ENCODE peak calls at places on chromosomes 7 and 10, in seven cellular contexts. J is H1, I is SK-N-SH, Y is HepG2, A is HCT116, E is K562, Q is GM12878. S is an unnamed sample.

GRCh38 chr7:3673524-3673923 is 372.5 kb downstream of the SDK1 start:
- DNase-seq in Y (peak), J (peak), A (no peak), E (peak), Q (no peak), I (peak), S (no peak)

GRCh38 chr7:20393021-20394015 is 62.6 kb downstream of the ITGB8 start:
- DNase-seq in E (no peak), A (no peak), Q (peak), I (no peak), Y (no peak), J (no peak), S (no peak)

GRCh38 chr10:1084011-1084950 is 28.1 kb downstream of the WDR37 start:
- DNase-seq in E (no peak), Q (no peak), J (no peak), A (no peak), Y (no peak), I (no peak), S (no peak)

GRCh38 chr7:143884978-143885559 is 16.9 kb downstream of the TCAF1 start:
- DNase-seq in I (peak), E (peak), Q (no peak), Y (no peak), J (peak), A (no peak), S (no peak)

GRCh38 chr7:39880556-39880955 is 69.5 kb upstream of the CDK13 start:
- DNase-seq in E (no peak), Q (no peak), A (no peak), Y (no peak), J (no peak), I (no peak), S (no peak)

GRCh38 chr7:129202058-129202777 is 13.8 kb downstream of the SMO start:
- DNase-seq in E (no peak), J (no peak), Q (no peak), Y (no peak), I (no peak), A (no peak), S (no peak)

GRCh38 chr7:79286181-79286580 is 167.3 kb downstream of the MAGI2 start:
- DNase-seq in I (no peak), E (no peak), Y (no peak), J (no peak), Q (no peak), A (no peak), S (no peak)

GRCh38 chr7:39530996-39531395 is 35.2 kb upstream of the YAE1 start:
- DNase-seq in A (no peak), I (no peak), Y (no peak), E (no peak), Q (no peak), J (no peak), S (no peak)

GRCh38 chr10:30349967-30350735 is 1.1 kb upstream of the MTPAP start:
- DNase-seq in A (no peak), Y (no peak), Q (no peak), E (no peak), J (no peak), I (no peak), S (no peak)

GRCh38 chr10:82866424-82867020 is 991.5 kb downstream of the NRG3 start:
- DNase-seq in E (no peak), I (no peak), Q (no peak), J (no peak), Y (no peak), A (no peak), S (no peak)

GRCh38 chr7:155257482-155258232 is 40.0 kb upstream of the INSIG1 start:
- DNase-seq in J (no peak), E (no peak), Y (no peak), Q (no peak), I (peak), A (no peak), S (no peak)

GRCh38 chr7:31075006-31075405 is 22.9 kb downstream of the ADCYAP1R1 start:
- DNase-seq in A (no peak), I (no peak), Y (no peak), Q (no peak), E (no peak), J (no peak), S (no peak)

GRCh38 chr10:117609095-117609821 is 66.7 kb downstream of the EMX2 start:
- DNase-seq in A (no peak), Q (no peak), J (no peak), E (no peak), I (no peak), Y (peak), S (peak)

GRCh38 chr7:43117025-43117424 is 4.6 kb downstream of the HECW1 start:
- DNase-seq in I (no peak), Y (no peak), Q (no peak), J (no peak), A (no peak), E (no peak), S (no peak)

GRCh38 chr10:9986786-9987185 is 1030.9 kb upstream of the CELF2 start:
- DNase-seq in Y (no peak), A (no peak), I (no peak), E (no peak), Q (no peak), J (no peak), S (no peak)

GRCh38 chr10:129342385-129342784 is 124.7 kb upstream of the MGMT start:
- DNase-seq in E (no peak), Q (no peak), A (no peak), Y (no peak), I (no peak), J (no peak), S (no peak)

GRCh38 chr10:100009283-100009792 is 409 bp downstream of the DNMBP start:
- DNase-seq in Y (peak), Q (no peak), I (no peak), A (no peak), J (no peak), E (no peak), S (no peak)

GRCh38 chr10:79270471-79271246 is 76.6 kb upstream of the PPIF start:
- DNase-seq in A (no peak), E (peak), Y (no peak), I (peak), J (no peak), Q (no peak), S (no peak)

GRCh38 chr10:17171131-17171530 is 30.3 kb downstream of the TRDMT1 start:
- DNase-seq in I (no peak), E (no peak), J (no peak), Q (no peak), A (no peak), Y (no peak), S (no peak)

GRCh38 chr10:122499491-122499941 is 38.2 kb downstream of the HTRA1 start:
- DNase-seq in Y (no peak), J (no peak), I (no peak), E (no peak), Q (no peak), A (no peak), S (no peak)

GRCh38 chr10:126798649-126799048 is 106.6 kb upstream of the DOCK1 start:
- DNase-seq in I (no peak), E (no peak), J (no peak), Q (no peak), Y (no peak), A (no peak), S (no peak)

GRCh38 chr7:81447351-81447952 is 322.4 kb downstream of the HGF start:
- DNase-seq in J (no peak), Q (no peak), A (peak), E (no peak), I (peak), Y (peak), S (peak)

GRCh38 chr7:151897201-151897711 is 20.3 kb upstream of the PRKAG2 start:
- DNase-seq in E (no peak), J (peak), Y (no peak), I (no peak), A (no peak), Q (no peak), S (no peak)

GRCh38 chr7:52080493-52080892 is 763.9 kb upstream of the COBL start:
- DNase-seq in E (no peak), I (no peak), Y (no peak), J (no peak), A (no peak), Q (no peak), S (no peak)

GRCh38 chr10:84077728-84078127 is 61.6 kb upstream of the GHITM start:
- DNase-seq in I (no peak), Y (no peak), J (no peak), Q (no peak), E (no peak), A (no peak), S (no peak)

GRCh38 chr7:47693161-47693740 is 111.3 kb upstream of the TNS3 start:
- DNase-seq in I (no peak), J (no peak), Q (no peak), Y (no peak), E (no peak), A (no peak), S (no peak)

GRCh38 chr10:34407227-34407626 is 407.9 kb downstream of the PARD3 start:
- DNase-seq in Y (no peak), I (peak), J (no peak), E (no peak), A (no peak), Q (no peak), S (no peak)
- TF ChIP-seq SIN3A in Y (no peak), I (no peak), J (no peak), E (no peak), A (no peak), Q (no peak), S (no peak)

DNA sequence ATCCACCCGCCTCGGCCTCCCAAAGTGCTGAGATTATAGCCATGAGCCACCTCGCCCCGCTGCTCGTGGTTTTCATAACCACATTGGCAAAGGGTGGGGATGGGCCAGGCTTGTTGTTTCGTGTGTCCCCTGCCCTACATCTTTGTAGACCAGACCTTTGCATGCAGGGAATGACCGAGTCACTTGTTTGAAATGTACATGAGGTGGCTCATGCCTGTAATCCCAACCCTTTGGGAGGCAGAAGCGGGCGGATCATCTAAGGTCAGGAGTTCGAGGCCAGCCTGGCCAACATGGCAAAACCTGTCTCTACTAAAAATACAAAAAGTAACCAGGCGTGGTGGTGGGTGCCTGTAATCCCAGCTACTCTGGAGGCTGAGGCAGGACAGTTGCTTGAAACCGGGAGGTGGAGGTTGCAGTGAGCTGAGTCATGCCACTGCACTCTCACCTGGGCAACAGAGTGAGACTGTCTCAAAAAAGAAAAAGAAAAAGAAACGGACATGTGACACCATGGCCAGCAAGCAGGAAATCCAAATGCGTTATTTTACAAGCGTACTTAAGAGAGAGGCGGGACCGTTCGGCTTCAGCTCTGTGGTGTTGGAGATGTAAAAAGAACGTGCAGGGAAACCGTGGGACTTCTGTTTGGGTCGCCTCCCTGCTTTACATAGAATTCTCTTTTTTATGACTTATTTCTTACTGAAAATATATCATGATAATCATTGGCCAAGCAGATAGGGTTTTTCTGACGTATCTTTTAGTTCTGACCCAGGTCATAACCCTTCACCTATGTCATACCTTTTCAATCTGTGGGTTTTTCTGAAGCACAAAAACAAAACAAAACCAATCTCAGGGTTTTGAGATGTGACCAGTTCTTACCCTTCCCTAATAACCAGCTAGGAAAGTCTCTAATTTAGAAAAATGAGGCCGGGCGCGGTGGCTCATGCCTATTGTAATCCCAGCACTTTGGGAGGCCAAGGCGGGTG is 45.1 kb downstream of the WIPI2 start:
- DNase-seq in Y (no peak), A (no peak), I (no peak), Q (peak), J (no peak), E (no peak), S (no peak)
- TF ChIP-seq SIN3A in Y (no peak), A (no peak), I (no peak), Q (no peak), J (no peak), E (no peak), S (no peak)

GRCh38 chr10:24483701-24484100 is 240.0 kb downstream of the ARHGAP21 start:
- DNase-seq in A (peak), J (no peak), E (no peak), Y (no peak), I (no peak), Q (no peak), S (no peak)
- TF ChIP-seq SIN3A in A (no peak), J (no peak), E (no peak), Y (no peak), I (no peak), Q (no peak), S (no peak)

DNA sequence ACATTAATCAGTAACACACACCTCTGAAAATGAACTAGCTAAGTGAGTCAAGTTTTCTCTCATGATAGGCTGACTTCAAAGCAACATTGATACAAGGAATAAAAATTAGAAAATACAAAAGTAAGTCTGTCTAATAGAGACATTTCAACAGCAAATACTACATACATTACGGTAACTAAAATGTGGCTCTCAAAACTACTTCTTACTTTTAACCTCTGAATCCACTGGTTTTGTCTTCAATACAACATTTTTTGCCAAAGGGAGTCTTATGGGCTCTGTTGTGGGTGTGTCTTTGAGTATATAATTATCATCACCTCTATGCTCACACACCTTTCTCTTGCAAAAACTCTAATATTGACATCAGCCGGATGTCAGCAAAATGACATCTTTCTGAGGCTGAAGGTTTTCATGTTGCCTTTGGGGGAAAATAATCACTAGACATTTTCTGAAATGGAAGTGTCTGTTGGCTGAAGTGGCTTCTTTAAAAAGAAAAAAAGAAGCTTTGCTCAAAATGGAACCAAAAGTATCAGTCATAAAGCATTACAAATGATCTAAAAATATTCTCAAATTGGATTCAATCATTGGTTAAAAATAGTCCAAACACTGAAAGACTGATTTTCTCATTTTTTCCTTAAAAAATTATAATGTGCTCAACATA is 41.8 kb upstream of the FAM133B start:
- DNase-seq in J (no peak), Y (no peak), E (no peak), A (no peak), I (no peak), Q (no peak), S (no peak)
- TF ChIP-seq SIN3A in J (no peak), Y (no peak), E (no peak), A (no peak), I (no peak), Q (no peak), S (no peak)

GRCh38 chr10:13949844-13950542 is 363.2 kb downstream of the PRPF18 start:
- DNase-seq in E (no peak), Y (no peak), A (no peak), I (no peak), J (no peak), Q (no peak), S (peak)

GRCh38 chr10:13943735-13944398 is 357.1 kb downstream of the PRPF18 start:
- DNase-seq in E (no peak), Y (no peak), J (peak), I (no peak), Q (no peak), A (no peak), S (no peak)

GRCh38 chr10:13945760-13946460 is 359.1 kb downstream of the PRPF18 start:
- DNase-seq in I (no peak), A (no peak), Y (no peak), E (no peak), J (no peak), Q (no peak), S (no peak)

GRCh38 chr10:13942030-13942429 is 355.3 kb downstream of the PRPF18 start:
- DNase-seq in E (no peak), A (no peak), Q (peak), Y (no peak), I (no peak), J (no peak), S (no peak)

GRCh38 chr10:13944901-13945300 is 358.1 kb downstream of the PRPF18 start:
- DNase-seq in I (no peak), J (no peak), E (no peak), Q (no peak), A (no peak), Y (no peak), S (no peak)
- TF ChIP-seq SIN3A in I (no peak), J (no peak), E (no peak), Q (no peak), A (no peak), Y (no peak), S (no peak)

DNA sequence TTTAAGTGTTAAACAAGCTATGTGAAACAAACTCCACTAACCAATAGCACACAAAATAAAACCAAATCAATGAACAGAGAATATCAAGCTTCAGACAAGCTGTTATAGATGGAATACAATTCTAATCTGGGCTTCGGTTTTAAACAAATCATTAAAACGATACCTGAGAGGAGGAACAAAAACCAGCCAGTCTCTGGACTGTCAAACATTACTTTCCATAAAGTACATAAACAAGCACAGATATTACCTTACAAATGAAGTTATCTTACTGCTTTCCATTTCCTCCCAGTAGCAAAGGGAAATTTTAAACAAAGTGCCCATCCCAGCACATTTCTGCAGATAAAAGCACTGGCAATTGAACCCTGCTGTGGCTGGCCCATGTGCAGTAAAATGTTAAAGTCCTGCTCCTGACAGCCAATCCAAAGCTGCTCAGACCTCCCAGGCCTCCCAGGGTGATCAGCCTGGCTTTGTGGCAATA is 128.0 kb downstream of the NRCAM start:
- DNase-seq in J (no peak), A (no peak), Q (peak), Y (no peak), E (no peak), I (no peak), S (no peak)
- TF ChIP-seq SIN3A in J (no peak), A (no peak), Q (no peak), Y (no peak), E (no peak), I (no peak), S (no peak)

DNA sequence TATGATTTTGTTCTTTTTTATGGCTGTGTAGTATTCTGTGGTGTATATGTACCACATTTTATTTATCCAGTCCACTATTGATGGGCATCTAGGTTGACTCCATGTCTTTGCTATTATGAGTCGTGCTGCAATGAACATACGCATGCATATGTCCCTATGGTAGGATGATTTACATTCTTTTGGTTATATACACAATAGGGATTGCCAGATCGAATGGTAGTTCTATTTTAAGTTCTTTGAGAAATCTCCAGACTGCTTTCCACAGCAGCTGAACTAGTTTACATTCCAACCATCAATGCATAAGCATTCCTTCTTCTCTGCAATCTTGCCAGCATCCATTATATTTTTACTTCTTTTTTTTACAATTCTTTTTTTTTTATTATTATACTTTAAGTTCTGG is 35.6 kb upstream of the FAM13C start:
- DNase-seq in Y (no peak), E (no peak), I (no peak), J (no peak), Q (no peak), A (no peak), S (no peak)
- TF ChIP-seq SIN3A in Y (no peak), E (no peak), I (no peak), J (no peak), Q (no peak), A (no peak), S (no peak)

S was measured in Panc1.